ENCODE peak calls at places on chromosomes 13 and 19, in six cellular contexts. G is right lobe of liver, J is Peyer's patch, A is body of pancreas, K is thoracic aorta, Z is astrocyte of the cerebellum. E is an unnamed sample.

GRCh38 chr13:112803422-112803821 is 113.6 kb downstream of the ATP11A start:
- DNase-seq in G (no peak), K (no peak), A (no peak), Z (no peak), J (no peak), E (no peak)

GRCh38 chr19:33797821-33798633 is 1.4 kb downstream of the KCTD15 start:
- DNase-seq in G (peak; percentile 69), Z (no peak), J (no peak), K (no peak), A (peak; percentile 79), E (no peak)

GRCh38 chr19:6055013-6055795 is 55.1 kb downstream of the RFX2 start:
- DNase-seq in K (no peak), Z (no peak), J (no peak), G (no peak), A (no peak), E (peak; percentile 1)

GRCh38 chr13:79445968-79446645 is 34.8 kb upstream of the NDFIP2 start:
- DNase-seq in A (no peak), K (no peak), Z (no peak), J (no peak), G (no peak), E (no peak)

GRCh38 chr13:51330741-51331140 is 8.8 kb upstream of the SERPINE3 start:
- DNase-seq in G (no peak), K (no peak), J (no peak), A (no peak), Z (peak; percentile 40), E (no peak)

GRCh38 chr13:50843256-50844043 is at the start of gene DLEU7:
- DNase-seq in G (no peak), K (no peak), Z (no peak), A (peak; percentile 5), J (no peak), E (no peak)

GRCh38 chr19:4061178-4061682 is 5.5 kb downstream of the ZBTB7A start:
- DNase-seq in A (peak; percentile 97), Z (no peak), G (peak; percentile 97), K (peak; percentile 46), J (peak; percentile 68), E (no peak)

GRCh38 chr19:10892256-10892655 is 20.9 kb downstream of the CARM1 start:
- DNase-seq in A (no peak), G (no peak), J (no peak), Z (no peak), K (no peak), E (no peak)

GRCh38 chr13:102700088-102701031 is 5.5 kb upstream of the METTL21C start:
- DNase-seq in Z (no peak), A (no peak), J (no peak), K (no peak), G (no peak), E (no peak)

GRCh38 chr19:3543150-3544053 is 4.4 kb downstream of the TEKTIP1 start:
- DNase-seq in A (no peak), J (no peak), K (no peak), Z (no peak), G (peak; percentile 49), E (no peak)

GRCh38 chr19:1214862-1215731 is 9.5 kb downstream of the STK11 start:
- DNase-seq in A (peak; percentile 86), K (no peak), Z (no peak), J (no peak), G (no peak), E (no peak)

GRCh38 chr13:66618702-66619101 is 611.4 kb downstream of the PCDH9 start:
- DNase-seq in A (no peak), K (no peak), J (no peak), G (no peak), Z (peak; percentile 22), E (no peak)

GRCh38 chr13:43316997-43317396 is 293.6 kb downstream of the DNAJC15 start:
- DNase-seq in J (no peak), K (no peak), Z (peak; percentile 39), G (peak; percentile 51), A (no peak), E (no peak)

GRCh38 chr13:78978381-78978998 is 319.5 kb upstream of the OBI1 start:
- DNase-seq in K (no peak), J (peak; percentile 23), Z (peak; percentile 62), A (peak; percentile 40), G (peak; percentile 47), E (no peak)

GRCh38 chr13:78977311-78977710 is 318.4 kb upstream of the OBI1 start:
- DNase-seq in Z (no peak), K (no peak), A (no peak), J (no peak), G (no peak), E (no peak)

GRCh38 chr13:51728972-51729371 is 75.0 kb downstream of the DHRS12 start:
- DNase-seq in Z (peak; percentile 40), G (no peak), K (no peak), A (no peak), J (no peak), E (no peak)

GRCh38 chr13:85266331-85266730 is 532.9 kb downstream of the SLITRK6 start:
- DNase-seq in J (no peak), G (no peak), Z (no peak), A (no peak), K (no peak), E (no peak)

GRCh38 chr13:40194204-40194806 is 472.1 kb downstream of the FOXO1 start:
- DNase-seq in Z (no peak), A (no peak), J (no peak), G (no peak), K (no peak), E (no peak)

GRCh38 chr13:20808874-20809273 is 35.1 kb upstream of the EEF1AKMT1 start:
- DNase-seq in G (no peak), K (no peak), J (no peak), A (no peak), Z (no peak), E (no peak)
- TF ChIP-seq CTCF in G (no peak), K (no peak), J (no peak), A (no peak), Z (no peak), E (no peak)

GRCh38 chr19:35895911-35896642 is 4.3 kb downstream of the NFKBID start:
- DNase-seq in J (no peak), K (no peak), A (no peak), G (no peak), Z (no peak), E (no peak)
- TF ChIP-seq CTCF in J (no peak), K (no peak), A (no peak), G (no peak), Z (no peak), E (no peak)

DNA sequence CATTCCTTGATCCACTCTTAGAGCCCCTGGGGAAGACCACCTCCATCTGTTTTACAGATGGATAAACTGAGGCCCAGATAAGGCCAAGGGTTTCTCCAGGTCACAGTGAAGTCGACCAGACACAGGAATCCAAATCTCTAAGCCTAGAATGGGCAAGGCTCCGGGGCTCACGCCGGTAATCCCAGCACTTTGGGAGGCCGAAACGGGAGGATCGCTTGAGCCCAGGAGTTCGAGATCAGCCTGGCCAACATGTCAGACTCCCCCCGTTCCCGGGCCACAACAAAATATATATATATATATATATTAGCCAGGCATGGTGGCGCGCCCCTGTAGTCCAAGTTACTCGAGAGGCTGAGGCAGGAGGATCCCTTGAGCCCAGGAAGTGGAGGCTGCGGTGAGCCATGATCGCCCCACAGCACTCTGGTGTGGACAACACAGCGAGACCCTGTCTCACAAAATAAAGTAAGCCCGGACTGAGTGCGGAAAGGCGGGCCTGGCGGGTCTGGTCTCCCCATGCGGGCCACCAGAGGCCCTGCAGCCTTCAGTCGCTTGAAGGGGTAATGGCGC is 615 bp upstream of the RPL13A start:
- DNase-seq in K (no peak), J (no peak), Z (no peak), A (no peak), G (no peak), E (no peak)
- TF ChIP-seq CTCF in K (no peak), J (peak; percentile 18), Z (no peak), A (no peak), G (no peak), E (no peak)

GRCh38 chr13:113935081-113935511 is 38.8 kb downstream of the C13orf46 start:
- DNase-seq in J (no peak), G (peak; percentile 31), K (no peak), A (no peak), Z (no peak), E (no peak)
- TF ChIP-seq CTCF in J (no peak), G (no peak), K (no peak), A (no peak), Z (peak; percentile 11), E (no peak)

DNA sequence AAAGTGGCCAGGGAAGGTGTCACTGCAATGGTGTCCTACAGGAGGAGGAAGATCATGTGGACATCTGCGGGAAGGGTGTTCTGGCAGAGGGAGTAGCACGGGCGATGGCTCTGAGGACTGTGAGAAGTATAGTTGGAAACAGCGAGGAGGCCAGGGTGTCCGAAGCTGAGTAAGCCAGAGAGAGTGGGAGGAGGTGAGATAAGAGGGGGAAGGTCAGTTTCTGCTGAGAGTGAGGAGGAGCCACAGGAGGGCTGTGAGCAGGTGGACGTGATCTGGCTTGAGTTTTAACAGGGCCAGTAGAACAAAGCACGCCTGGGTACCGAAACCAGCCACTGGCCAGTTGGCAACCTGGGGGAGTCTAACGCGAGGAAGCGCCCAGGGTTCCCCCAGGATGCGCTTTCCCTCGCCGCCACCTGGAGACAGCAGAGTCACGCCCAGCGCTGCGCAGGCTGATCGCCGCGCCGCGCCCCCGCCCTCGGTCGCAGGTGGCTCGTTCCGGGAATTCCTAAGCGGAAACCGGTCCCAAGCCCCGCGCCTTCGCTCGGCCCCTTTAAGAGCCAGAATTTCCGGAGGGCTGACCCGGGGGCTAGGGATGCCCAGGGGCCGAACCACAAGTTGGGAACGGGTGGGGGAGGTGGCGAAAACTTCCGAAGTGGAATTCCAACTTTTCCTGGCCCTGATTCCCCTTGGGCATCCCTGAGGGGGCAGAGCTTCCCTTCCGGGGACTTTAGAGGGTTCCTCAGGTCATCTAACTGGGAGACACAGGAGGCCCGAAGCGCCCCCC is 1.1 kb upstream of the LSR start:
- DNase-seq in J (peak; percentile 72), Z (no peak), K (no peak), A (peak; percentile 94), G (peak; percentile 94), E (peak; percentile 88)
- TF ChIP-seq CTCF in J (peak; percentile 73), Z (no peak), K (peak; percentile 31), A (peak; percentile 82), G (peak; percentile 57), E (peak; percentile 43)

DNA sequence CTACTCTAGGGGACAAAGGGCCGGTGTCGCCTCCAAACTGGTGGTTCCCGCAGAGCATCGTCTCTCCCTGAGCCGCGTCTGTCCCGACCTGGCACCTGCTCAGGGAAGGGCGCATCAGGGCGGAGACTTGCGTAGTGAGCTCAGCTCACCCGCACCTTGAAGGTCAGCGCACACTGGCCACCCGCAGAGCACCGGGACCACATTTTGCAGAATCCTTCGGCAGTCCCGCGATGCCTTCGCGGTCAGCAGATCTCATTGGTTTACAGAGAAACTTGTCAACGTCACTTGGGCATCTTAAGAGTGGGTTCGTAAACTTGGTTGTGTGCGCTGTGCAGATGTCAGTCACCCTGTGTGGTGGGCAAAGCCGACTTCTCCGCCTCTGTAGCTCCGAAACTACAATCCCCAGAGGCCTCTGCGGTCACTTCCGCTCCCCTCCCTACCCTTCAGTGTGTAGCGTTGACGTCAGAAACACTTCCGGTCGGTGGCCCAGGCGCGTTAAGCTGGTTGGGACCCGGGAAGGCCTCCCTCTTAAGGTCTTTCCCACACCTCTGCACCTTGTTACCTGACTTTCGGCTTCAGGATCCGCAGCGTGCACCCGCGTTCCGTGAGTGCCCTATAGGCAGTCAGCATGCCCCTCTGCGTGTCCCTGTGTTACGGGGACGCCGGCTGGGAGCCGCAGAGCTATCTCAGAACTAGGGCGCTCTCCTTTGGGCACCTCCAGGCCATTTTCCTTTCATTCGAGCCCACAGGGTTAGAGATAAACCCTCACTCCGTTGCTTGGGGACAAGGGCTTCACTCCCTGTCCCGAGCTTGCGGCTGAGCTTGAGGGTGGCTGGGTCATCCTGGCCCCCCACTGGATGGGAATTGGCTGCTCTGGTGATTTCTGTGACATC is 36.5 kb upstream of the ZNF527 start:
- DNase-seq in G (peak; percentile 94), Z (peak; percentile 77), J (peak; percentile 93), K (peak; percentile 82), A (peak; percentile 94), E (peak; percentile 77)
- TF ChIP-seq CTCF in G (no peak), Z (no peak), J (no peak), K (no peak), A (no peak), E (no peak)

E was measured in mesothelial cell of epicardium.